ENCODE peak calls at places on chromosomes 3 and 15, in six cellular contexts. C, U, K, D, P and Z are unnamed samples.

GRCh38 chr3:26099692-26100091 is 309.8 kb downstream of the OXSM start:
- DNase-seq in P (no peak), C (no peak), D (no peak), U (no peak), K (no peak), Z (no peak)

GRCh38 chr3:63442918-63443317 is 164.8 kb downstream of the SYNPR start:
- DNase-seq in U (no peak), P (no peak), D (no peak), C (no peak), K (no peak), Z (no peak)

GRCh38 chr3:119604878-119605277 is 7.2 kb downstream of the PLA1A start:
- DNase-seq in P (no peak), D (no peak), C (peak), K (no peak), U (no peak), Z (no peak)

GRCh38 chr3:56075089-56075488 is 393.2 kb downstream of the ERC2 start:
- DNase-seq in C (no peak), K (no peak), P (no peak), U (no peak), D (no peak), Z (no peak)

GRCh38 chr15:50234764-50235163 is 30.8 kb downstream of the HDC start:
- DNase-seq in P (no peak), C (no peak), U (no peak), D (no peak), K (no peak), Z (no peak)

GRCh38 chr3:191141728-191142127 is 57.3 kb upstream of the OSTN start:
- DNase-seq in P (no peak), D (no peak), U (no peak), C (peak), K (peak), Z (peak)

GRCh38 chr3:126266291-126266840 is 86.0 kb upstream of the ALDH1L1 start:
- DNase-seq in D (no peak), P (peak), C (no peak), U (no peak), K (no peak), Z (no peak)

GRCh38 chr3:21738935-21739334 is 12.1 kb downstream of the ZNF385D start:
- DNase-seq in U (no peak), C (no peak), D (no peak), K (no peak), P (no peak), Z (no peak)

GRCh38 chr3:191502583-191502982 is 41.6 kb downstream of the PYDC2 start:
- DNase-seq in K (no peak), C (no peak), P (no peak), D (no peak), U (no peak), Z (no peak)

GRCh38 chr3:13894096-13894811 is 14.4 kb upstream of the WNT7A start:
- DNase-seq in K (no peak), C (no peak), D (no peak), U (peak), P (no peak), Z (no peak)

GRCh38 chr15:96218623-96219465 is 111.7 kb upstream of the NR2F2 start:
- DNase-seq in K (no peak), P (no peak), D (no peak), U (no peak), C (no peak), Z (no peak)

GRCh38 chr3:132317229-132317948 is at the start of gene ACP3:
- DNase-seq in D (no peak), C (peak), K (peak), U (peak), P (peak), Z (peak)

GRCh38 chr3:32288819-32289218 is 50.3 kb downstream of the CMTM8 start:
- DNase-seq in U (no peak), P (no peak), K (no peak), D (no peak), C (no peak), Z (no peak)

GRCh38 chr3:73427018-73427750 is 197.6 kb downstream of the PDZRN3 start:
- DNase-seq in U (no peak), K (no peak), D (no peak), P (no peak), C (no peak), Z (no peak)

GRCh38 chr3:43330981-43331380 is 44.6 kb downstream of the SNRK start:
- DNase-seq in K (peak), D (no peak), P (no peak), U (no peak), C (peak), Z (peak)

GRCh38 chr3:49591615-49592014 is 37.3 kb downstream of the BSN start:
- DNase-seq in K (no peak), C (no peak), D (no peak), U (no peak), P (no peak), Z (no peak)

GRCh38 chr3:127674793-127675189 is 2.0 kb downstream of the ABTB1 start:
- DNase-seq in U (no peak), P (no peak), D (no peak), K (no peak), C (no peak), Z (no peak)